ENCODE peak calls at places on chromosome X, in nine cellular contexts. X, O, F, E, V, U, Q, G and C are unnamed samples.

GRCh38 chrX:65034641-65035450 is 58.6 kb upstream of the ZC4H2 start:
- DNase-seq in O (peak), F (peak), U (peak), G (peak), X (peak), V (peak), E (peak), Q (peak), C (peak)

GRCh38 chrX:85992811-85993229 is 54.5 kb downstream of the CHM start:
- DNase-seq in Q (no peak), O (no peak), U (peak), X (no peak), F (no peak), E (no peak), G (no peak), V (peak), C (no peak)

GRCh38 chrX:149284616-149285015 is 220.5 kb downstream of the IDS start:
- DNase-seq in E (no peak), V (no peak), O (no peak), Q (no peak), G (no peak), U (no peak), X (no peak), F (no peak), C (no peak)

GRCh38 chrX:7372843-7373525 is 225.0 kb upstream of the PUDP start:
- DNase-seq in Q (no peak), G (no peak), F (no peak), X (no peak), E (no peak), V (no peak), O (no peak), U (peak), C (no peak)

GRCh38 chrX:153727108-153727931 is 2.7 kb downstream of the ABCD1 start:
- DNase-seq in E (peak), Q (peak), G (peak), X (peak), F (peak), V (peak), O (peak), U (peak), C (no peak)

GRCh38 chrX:72260448-72260847 is 16.6 kb downstream of the RPS4X start:
- DNase-seq in U (no peak), E (no peak), F (no peak), V (no peak), O (no peak), G (no peak), Q (no peak), X (no peak), C (no peak)

GRCh38 chrX:101507372-101507771 is 22.1 kb downstream of the ARMCX4 start:
- DNase-seq in Q (no peak), O (no peak), U (no peak), E (no peak), F (no peak), G (no peak), V (no peak), X (no peak), C (no peak)

GRCh38 chrX:22389544-22390243 is 117.0 kb downstream of the CBLL2 start:
- DNase-seq in F (no peak), X (no peak), V (no peak), G (no peak), Q (no peak), O (no peak), U (peak), E (no peak), C (no peak)

GRCh38 chrX:153816821-153817220 is 13.5 kb downstream of the PDZD4 start:
- DNase-seq in X (no peak), U (no peak), G (no peak), Q (no peak), E (no peak), V (no peak), F (no peak), O (no peak), C (no peak)

GRCh38 chrX:71998836-71999509 is 88.3 kb downstream of the NHSL2 start:
- DNase-seq in Q (peak), O (peak), V (peak), X (no peak), G (no peak), U (peak), F (no peak), E (peak), C (no peak)

GRCh38 chrX:134388161-134389109 is 71.5 kb upstream of the HPRT1 start:
- DNase-seq in E (no peak), G (no peak), F (no peak), X (no peak), V (no peak), U (no peak), Q (no peak), O (no peak), C (no peak)

GRCh38 chrX:114619874-114620273 is 36.0 kb downstream of the HTR2C start:
- DNase-seq in X (no peak), V (no peak), E (peak), Q (no peak), G (no peak), O (no peak), U (peak), F (no peak), C (no peak)

GRCh38 chrX:54788446-54788845 is 9.6 kb downstream of the ITIH6 start:
- DNase-seq in E (no peak), F (no peak), V (no peak), U (no peak), O (no peak), X (no peak), Q (no peak), G (no peak), C (no peak)
- TF ChIP-seq CTCF in E (no peak), F (no peak), V (no peak), U (no peak), O (no peak), X (no peak), Q (no peak), G (no peak), C (no peak)

GRCh38 chrX:123425471-123425870 is 241.4 kb downstream of the GRIA3 start:
- DNase-seq in X (no peak), O (no peak), V (no peak), F (no peak), Q (no peak), G (no peak), U (peak), E (no peak), C (no peak)

GRCh38 chrX:123425904-123426303 is 241.8 kb downstream of the GRIA3 start:
- DNase-seq in V (no peak), E (no peak), O (peak), G (no peak), X (no peak), U (peak), Q (peak), F (no peak), C (no peak)

GRCh38 chrX:123424546-123424945 is 240.5 kb downstream of the GRIA3 start:
- DNase-seq in V (no peak), Q (no peak), O (no peak), G (no peak), U (peak), F (no peak), E (no peak), X (no peak), C (no peak)

DNA sequence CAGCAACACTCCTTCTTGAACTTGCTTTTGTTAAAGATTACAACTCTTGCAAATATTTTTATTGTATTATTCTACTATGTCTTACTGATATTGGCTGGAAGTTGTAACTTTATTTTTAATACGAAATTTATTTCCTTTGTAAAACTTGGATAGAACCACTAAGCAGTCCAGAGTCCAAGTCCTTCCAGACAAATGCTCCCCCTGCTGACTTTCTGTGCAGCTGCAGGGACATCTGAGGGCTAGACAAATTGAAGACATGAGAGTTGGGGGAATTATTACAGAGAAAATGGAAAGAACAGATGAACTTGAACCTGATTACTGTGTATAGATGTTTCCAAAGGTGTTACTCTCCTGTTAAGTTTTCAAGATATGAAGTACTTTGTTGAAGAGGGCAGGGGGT is 238.8 kb downstream of the GRIA3 start:
- DNase-seq in Q (peak), G (no peak), O (no peak), V (peak), E (peak), U (peak), X (no peak), F (no peak), C (no peak)
- TF ChIP-seq CTCF in Q (peak), G (peak), O (peak), V (peak), E (peak), U (peak), X (peak), F (peak), C (no peak)

DNA sequence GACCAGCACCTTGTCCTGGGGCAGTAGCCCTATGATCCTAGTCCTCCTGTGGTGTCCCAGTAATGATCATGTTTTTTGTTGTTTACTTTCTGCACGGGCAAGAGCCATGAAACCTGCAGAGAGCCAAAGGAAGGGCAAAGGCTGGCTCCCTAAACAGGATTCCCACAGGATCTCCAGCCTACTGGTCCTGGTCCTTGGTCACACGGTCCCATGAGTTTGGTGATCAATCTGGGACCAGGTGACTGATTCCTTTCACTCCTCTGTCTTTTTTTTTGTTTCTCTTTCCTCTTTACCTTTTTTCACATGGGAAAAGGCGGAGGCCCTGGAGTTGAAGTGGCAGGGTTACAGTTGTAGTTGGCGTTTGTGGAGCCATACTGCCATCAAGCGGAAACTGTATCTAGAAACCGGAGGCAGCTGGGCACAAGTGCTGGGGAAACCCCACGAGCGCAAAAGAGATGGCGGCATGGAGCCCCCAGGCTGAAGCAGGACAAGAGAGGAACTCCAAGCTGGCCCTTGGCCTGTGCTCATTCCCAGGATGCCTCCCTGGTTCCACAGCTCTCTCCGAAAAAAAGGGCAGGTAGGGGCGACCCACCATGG is 34.6 kb downstream of the NBDY start:
- DNase-seq in G (peak), Q (no peak), O (no peak), V (peak), F (no peak), X (no peak), U (no peak), E (no peak), C (no peak)
- TF ChIP-seq CTCF in G (no peak), Q (peak), O (no peak), V (peak), F (no peak), X (peak), U (no peak), E (no peak), C (no peak)

GRCh38 chrX:128518508-128518907 is 466.3 kb upstream of the ACTRT1 start:
- DNase-seq in V (peak), O (no peak), G (no peak), Q (no peak), E (no peak), U (no peak), F (no peak), X (no peak), C (no peak)
- TF ChIP-seq CTCF in V (peak), O (no peak), G (no peak), Q (peak), E (no peak), U (no peak), F (no peak), X (no peak), C (no peak)

DNA sequence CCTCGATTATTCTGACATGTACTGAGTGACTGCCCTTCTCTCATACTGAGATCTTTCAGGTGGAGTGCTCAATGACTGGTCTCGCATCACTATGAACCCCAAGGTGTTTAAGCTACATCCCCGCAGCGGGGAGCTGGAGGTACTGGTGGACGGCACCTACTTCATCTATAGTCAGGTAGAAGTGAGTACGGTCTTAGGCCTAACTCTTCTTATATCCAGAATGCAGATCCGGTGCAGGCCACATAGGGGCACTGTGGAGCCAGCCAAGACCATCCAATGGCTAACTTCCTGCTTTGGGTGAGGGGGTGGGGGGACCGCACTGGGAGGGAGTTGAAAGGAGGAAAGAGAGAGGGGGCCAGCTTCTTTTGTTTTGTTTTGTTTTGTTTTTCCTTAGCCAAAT is 16.4 kb downstream of the AWAT2 start:
- DNase-seq in V (peak), E (peak), X (no peak), O (no peak), Q (no peak), F (peak), U (peak), G (no peak), C (no peak)
- TF ChIP-seq CTCF in V (peak), E (peak), X (peak), O (peak), Q (peak), F (no peak), U (peak), G (peak), C (peak)

GRCh38 chrX:120514236-120514635 is 45.1 kb upstream of the LAMP2 start:
- DNase-seq in X (no peak), G (no peak), E (peak), U (peak), F (no peak), V (peak), Q (no peak), O (no peak), C (no peak)
- TF ChIP-seq CTCF in X (no peak), G (no peak), E (peak), U (peak), F (no peak), V (peak), Q (no peak), O (no peak), C (no peak)

DNA sequence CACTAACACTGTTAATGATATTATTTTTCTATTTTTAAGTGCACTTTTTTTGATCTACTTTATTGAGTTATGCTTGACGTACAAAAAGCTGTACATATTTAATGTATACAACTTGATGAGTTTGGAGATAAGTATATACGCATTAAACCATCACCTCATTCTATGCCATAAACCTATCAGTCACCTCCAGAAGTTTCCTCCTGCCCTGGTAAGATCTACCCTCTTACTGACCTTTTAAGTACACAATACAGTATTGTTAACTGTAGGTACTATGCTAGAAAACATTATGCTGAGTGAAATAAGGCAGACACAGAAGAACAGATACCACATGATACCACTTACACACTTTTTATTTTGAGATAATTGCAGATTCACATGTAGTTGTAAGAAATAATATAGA is 36.9 kb downstream of the INTS6L start:
- DNase-seq in U (no peak), Q (no peak), E (no peak), O (no peak), G (no peak), V (no peak), X (no peak), F (no peak), C (no peak)
- TF ChIP-seq CTCF in U (no peak), Q (no peak), E (no peak), O (no peak), G (no peak), V (no peak), X (no peak), F (no peak), C (no peak)

DNA sequence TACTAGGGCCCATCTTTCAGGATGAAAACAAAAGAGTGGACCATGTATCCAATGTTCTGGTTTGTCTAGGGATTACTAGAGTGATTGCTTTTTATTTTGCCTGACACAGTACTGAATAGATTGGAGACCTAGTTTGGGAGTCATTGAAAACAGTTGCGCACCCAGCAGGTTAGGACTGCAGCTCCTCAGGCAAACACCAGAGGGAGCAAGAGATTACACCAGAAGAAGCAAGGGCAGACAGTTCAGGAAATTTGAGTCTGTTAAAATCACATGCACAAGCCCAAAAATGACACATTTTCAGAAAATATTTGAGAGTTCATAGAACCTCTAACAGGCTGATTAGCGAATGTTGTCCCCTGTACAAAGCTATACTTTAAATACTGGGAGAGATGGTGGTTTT is 55.6 kb downstream of the CYLC1 start:
- DNase-seq in Q (no peak), X (no peak), V (no peak), F (no peak), U (peak), G (no peak), O (no peak), E (no peak), C (no peak)
- TF ChIP-seq CTCF in Q (peak), X (no peak), V (peak), F (peak), U (peak), G (no peak), O (peak), E (no peak), C (peak)

GRCh38 chrX:95505721-95506120 is 1178.9 kb upstream of the DIAPH2 start:
- DNase-seq in F (no peak), G (no peak), X (no peak), V (no peak), U (no peak), Q (no peak), E (no peak), O (no peak), C (no peak)
- TF ChIP-seq CTCF in F (no peak), G (no peak), X (no peak), V (no peak), U (no peak), Q (no peak), E (no peak), O (no peak), C (no peak)

DNA sequence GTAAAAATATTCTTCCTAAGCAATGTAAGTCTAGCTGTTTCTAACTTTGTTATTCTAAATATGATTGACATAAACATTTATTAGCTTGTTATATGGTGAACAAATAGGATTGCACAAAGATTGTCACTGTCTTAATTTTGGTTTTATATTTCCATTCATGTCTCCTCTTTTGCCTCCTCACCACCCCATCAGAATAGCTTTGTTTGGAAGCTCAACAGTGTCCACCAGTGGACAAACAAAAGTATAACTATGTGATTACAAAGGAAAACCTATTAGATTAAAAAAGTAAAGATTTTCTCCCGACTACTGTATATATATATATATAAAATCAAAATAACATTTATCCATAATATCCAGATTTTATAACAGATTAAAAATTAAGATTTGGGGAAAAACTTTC is 468.2 kb downstream of the ZIC3 start:
- DNase-seq in F (no peak), E (no peak), V (no peak), O (no peak), X (no peak), Q (no peak), U (no peak), G (no peak), C (no peak)
- TF ChIP-seq CTCF in F (no peak), E (no peak), V (no peak), O (no peak), X (peak), Q (no peak), U (no peak), G (no peak), C (no peak)